ENCODE peak calls at places on chromosomes 4 and X, in eight cellular contexts. M is psoas muscle; F is DND-41; C is right cardiac atrium; V is PC-3; S is A549; H is CD4-positive, alpha-beta memory T cell; B is mucosa of descending colon. T is an unnamed sample. For H3K4me1, the result is how much of the 10 kb centered on the place peaks cover.

GRCh38 chrX:27583976-27584375 is 6.2 kb upstream of the DCAF8L2 start:
- DNase-seq in M (no peak), F (no peak), C (no peak), V (peak), S (no peak), H (no peak), B (no peak), T (no peak)

GRCh38 chrX:153818571-153819397 is 11.6 kb downstream of the PDZD4 start:
- DNase-seq in M (peak), F (peak), C (peak), V (peak), S (no peak), H (peak), B (no peak), T (peak)

GRCh38 chr4:183905593-183906485 is 732 bp downstream of the STOX2 start:
- DNase-seq in M (peak), F (no peak), C (peak), V (peak), S (peak), H (no peak), B (no peak), T (no peak)

GRCh38 chrX:19225906-19226305 is 103.6 kb upstream of the ADGRG2 start:
- DNase-seq in M (no peak), F (no peak), C (no peak), V (peak), S (peak), H (no peak), B (no peak), T (no peak)

GRCh38 chr4:174450452-174450851 is 71.8 kb downstream of the HPGD start:
- DNase-seq in M (no peak), F (no peak), C (no peak), V (no peak), S (no peak), H (no peak), B (no peak), T (no peak)

GRCh38 chr4:120714581-120714980 is 207.9 kb downstream of the PRDM5 start:
- DNase-seq in M (no peak), F (no peak), C (no peak), V (no peak), S (no peak), H (no peak), B (no peak), T (no peak)

GRCh38 chr4:38125816-38126215 is 165.6 kb downstream of the PTTG2 start:
- DNase-seq in M (no peak), F (no peak), C (no peak), V (peak), S (no peak), H (no peak), B (no peak), T (no peak)

GRCh38 chr4:335515-335914 is 2.1 kb upstream of the ZNF141 start:
- DNase-seq in M (no peak), F (no peak), C (no peak), V (peak), S (no peak), H (no peak), B (no peak), T (no peak)

GRCh38 chrX:40003071-40003981 is 94.4 kb downstream of the BCOR start:
- DNase-seq in M (no peak), F (peak), C (no peak), V (no peak), S (no peak), H (no peak), B (no peak), T (no peak)

DNA sequence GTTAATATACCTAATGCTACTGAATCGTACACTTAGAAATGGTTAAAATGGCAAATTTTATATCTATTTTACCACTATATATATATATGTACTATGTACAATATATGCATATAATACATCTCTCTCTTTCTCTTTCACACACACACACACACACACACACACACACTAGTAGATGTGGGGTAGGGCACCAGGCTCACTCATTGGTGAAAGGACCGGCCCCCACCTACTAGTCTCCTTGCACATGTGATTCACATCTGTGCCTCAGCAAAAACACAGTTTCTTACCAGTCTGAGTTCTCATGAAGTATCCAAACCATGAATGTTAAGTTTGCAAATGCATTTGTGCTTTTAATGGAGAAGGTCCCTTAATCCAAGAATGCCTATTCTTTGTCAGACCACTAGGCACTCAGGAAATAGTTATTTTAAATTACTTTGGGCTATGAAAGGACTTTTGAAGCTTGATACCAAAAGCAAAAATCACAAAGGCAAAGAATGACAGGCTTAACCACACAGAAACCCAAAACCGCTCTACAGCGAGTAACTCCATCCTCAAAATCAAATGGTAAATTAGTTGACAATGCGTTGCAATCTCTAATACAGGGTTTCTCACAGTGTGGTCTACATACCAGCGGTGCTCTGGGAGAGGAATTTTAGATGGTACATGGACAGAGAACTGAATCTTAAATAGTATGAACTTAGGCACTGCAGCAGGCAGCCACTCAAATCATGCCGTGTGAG is 5.8 kb downstream of the TSC22D3 start:
- DNase-seq in M (no peak), F (no peak), C (no peak), V (no peak), S (no peak), H (no peak), B (no peak), T (no peak)
- H3K4me1 ChIP-seq in M (under half), F (under half), C (under half), V (under half), S (under half), H (under half), B (under half), T (under half)

GRCh38 chr4:112518675-112519074 is 2.7 kb upstream of the NEUROG2 start:
- DNase-seq in M (no peak), F (no peak), C (no peak), V (peak), S (no peak), H (no peak), B (no peak), T (no peak)

GRCh38 chr4:112520598-112521122 is 4.7 kb upstream of the NEUROG2 start:
- DNase-seq in M (no peak), F (no peak), C (no peak), V (no peak), S (no peak), H (no peak), B (no peak), T (no peak)

GRCh38 chr4:112517911-112518310 is 1.9 kb upstream of the NEUROG2 start:
- DNase-seq in M (no peak), F (no peak), C (no peak), V (no peak), S (no peak), H (no peak), B (no peak), T (no peak)

GRCh38 chr4:112521123-112522116 is 5.4 kb upstream of the NEUROG2 start:
- DNase-seq in M (no peak), F (no peak), C (no peak), V (no peak), S (no peak), H (no peak), B (no peak), T (no peak)

GRCh38 chr4:112519689-112520597 is 4.0 kb upstream of the NEUROG2 start:
- DNase-seq in M (no peak), F (no peak), C (no peak), V (no peak), S (no peak), H (no peak), B (no peak), T (no peak)
- H3K4me1 ChIP-seq in M (under half), F (under half), C (under half), V (under half), S (under half), H (under half), B (under half), T (under half)

GRCh38 chr4:140013088-140013487 is 140.9 kb downstream of the MAML3 start:
- DNase-seq in M (no peak), F (no peak), C (no peak), V (no peak), S (no peak), H (no peak), B (no peak), T (no peak)

GRCh38 chr4:140018931-140019618 is 134.9 kb downstream of the MAML3 start:
- DNase-seq in M (no peak), F (no peak), C (no peak), V (peak), S (peak), H (no peak), B (no peak), T (no peak)

GRCh38 chr4:140012688-140013087 is 141.3 kb downstream of the MAML3 start:
- DNase-seq in M (peak), F (peak), C (no peak), V (peak), S (peak), H (peak), B (no peak), T (no peak)

GRCh38 chr4:140019619-140020367 is 134.2 kb downstream of the MAML3 start:
- DNase-seq in M (no peak), F (no peak), C (no peak), V (peak), S (peak), H (no peak), B (no peak), T (no peak)

DNA sequence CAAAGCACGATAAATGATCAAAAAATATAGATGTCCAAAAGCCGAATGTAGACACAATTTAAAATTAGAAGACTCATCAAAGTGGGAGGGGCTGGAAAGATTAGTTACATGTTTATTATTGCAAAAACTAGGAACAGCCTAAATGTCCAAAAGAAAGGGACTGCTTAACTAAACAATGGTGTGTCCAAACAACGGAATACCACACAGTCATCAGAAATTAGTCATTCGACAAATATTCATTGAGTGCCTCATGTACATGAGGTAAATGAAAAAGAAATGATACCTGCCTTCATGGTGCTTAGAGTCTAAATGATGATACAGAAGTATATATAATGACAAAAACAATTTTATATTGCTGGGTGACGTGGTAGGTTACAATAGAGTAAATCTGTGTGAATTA is 139.7 kb downstream of the MAML3 start:
- DNase-seq in M (no peak), F (no peak), C (no peak), V (peak), S (peak), H (no peak), B (no peak), T (no peak)
- H3K4me1 ChIP-seq in M (under half), F (under half), C (under half), V (under half), S (half or more), H (under half), B (under half), T (under half)

GRCh38 chr4:151432654-151433053 is 23.7 kb downstream of the FHIP1A start:
- DNase-seq in M (no peak), F (no peak), C (no peak), V (no peak), S (no peak), H (no peak), B (no peak), T (no peak)
- H3K4me1 ChIP-seq in M (under half), F (under half), C (under half), V (half or more), S (under half), H (under half), B (under half), T (under half)

DNA sequence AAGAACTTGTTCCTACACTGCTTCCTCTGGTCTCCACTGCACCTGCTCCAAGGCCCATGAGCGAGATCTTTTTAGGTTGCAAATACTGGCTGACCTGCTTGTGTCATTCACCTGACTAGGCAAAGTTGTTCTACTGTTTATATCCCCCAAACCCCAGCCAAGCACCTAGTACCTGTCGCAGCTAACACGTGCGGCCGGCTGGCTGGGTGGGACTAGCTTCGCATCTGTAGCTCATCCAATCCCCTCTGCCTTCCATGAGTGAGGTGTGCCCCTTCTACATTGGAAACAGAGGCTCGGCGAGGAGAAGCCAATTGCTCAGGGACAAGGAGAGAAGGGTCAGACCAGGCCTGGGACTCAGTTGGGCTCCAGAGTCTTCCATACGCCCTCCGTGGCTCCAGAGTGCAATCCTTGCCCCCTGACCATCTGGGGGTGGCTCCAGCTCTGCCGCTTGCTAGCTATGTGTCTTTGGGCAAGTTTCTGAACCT is 86.5 kb downstream of the WFS1 start:
- DNase-seq in M (no peak), F (no peak), C (no peak), V (no peak), S (no peak), H (no peak), B (no peak), T (no peak)
- H3K4me1 ChIP-seq in M (under half), F (under half), C (under half), V (under half), S (under half), H (under half), B (under half), T (under half)

GRCh38 chr4:113684534-113685091 is 76.9 kb downstream of the CAMK2D start:
- DNase-seq in M (peak), F (no peak), C (peak), V (peak), S (peak), H (no peak), B (peak), T (peak)

GRCh38 chr4:113686950-113687718 is 74.4 kb downstream of the CAMK2D start:
- DNase-seq in M (no peak), F (no peak), C (no peak), V (no peak), S (no peak), H (no peak), B (no peak), T (no peak)

GRCh38 chr4:113682730-113683129 is 78.8 kb downstream of the CAMK2D start:
- DNase-seq in M (no peak), F (no peak), C (no peak), V (peak), S (no peak), H (no peak), B (no peak), T (no peak)

GRCh38 chr4:113678651-113679050 is 82.9 kb downstream of the CAMK2D start:
- DNase-seq in M (no peak), F (no peak), C (no peak), V (no peak), S (no peak), H (no peak), B (no peak), T (no peak)

DNA sequence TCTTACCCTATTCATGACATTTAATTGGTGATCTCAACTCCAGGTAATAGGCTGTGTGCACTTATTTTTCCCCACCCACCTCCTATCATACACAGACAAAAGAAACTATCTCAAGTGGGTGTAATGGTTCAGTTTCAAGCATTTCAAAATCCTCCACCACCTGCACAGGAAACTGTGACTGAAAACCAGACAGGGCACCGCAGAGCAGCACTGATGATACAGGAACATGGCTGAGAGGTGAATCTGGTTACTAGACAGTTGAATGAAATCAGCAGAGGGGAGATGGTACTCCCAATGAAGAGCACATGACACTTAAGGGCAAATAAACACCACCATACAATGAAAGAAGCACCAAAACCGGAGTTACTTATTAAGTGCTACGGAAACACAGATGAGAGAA is 78.4 kb downstream of the CAMK2D start:
- DNase-seq in M (no peak), F (peak), C (no peak), V (no peak), S (no peak), H (peak), B (peak), T (no peak)
- H3K4me1 ChIP-seq in M (under half), F (under half), C (under half), V (under half), S (half or more), H (under half), B (under half), T (under half)